ENCODE peak calls at places on chromosomes 1 and 21, in five cellular contexts. U is GM12878, M is A549, O is HCT116, C is HepG2. K is an unnamed sample.

GRCh38 chr1:30879940-30880339 is 28.6 kb downstream of the SDC3 start:
- DNase-seq in M (no peak), O (no peak), U (no peak), C (no peak), K (no peak)

GRCh38 chr1:48552903-48553626 is 81.1 kb upstream of the SPATA6 start:
- DNase-seq in M (no peak), O (no peak), U (no peak), C (no peak), K (no peak)

GRCh38 chr1:98739762-98740161 is 78.2 kb downstream of the SNX7 start:
- DNase-seq in C (no peak), U (no peak), O (no peak), M (no peak), K (no peak)

GRCh38 chr1:84146375-84147032 is 2.4 kb downstream of the PRKACB start:
- DNase-seq in U (no peak), O (peak), C (no peak), M (no peak), K (peak)

GRCh38 chr1:201359031-201359872 is 18.2 kb downstream of the TNNT2 start:
- DNase-seq in M (no peak), C (no peak), O (no peak), U (no peak), K (no peak)

GRCh38 chr1:245859510-245860114 is 647.5 kb downstream of the SMYD3 start:
- DNase-seq in O (no peak), M (no peak), U (no peak), C (no peak), K (peak)

GRCh38 chr1:108881369-108881768 is 4.6 kb downstream of the GPSM2 start:
- DNase-seq in U (no peak), M (no peak), C (no peak), O (no peak), K (no peak)

GRCh38 chr1:228430243-228430642 is 13.6 kb upstream of the TRIM17 start:
- DNase-seq in U (no peak), O (no peak), M (no peak), C (no peak), K (no peak)

GRCh38 chr21:38741092-38741975 is 64.4 kb upstream of the ETS2 start:
- DNase-seq in O (no peak), U (no peak), C (no peak), M (no peak), K (no peak)

GRCh38 chr21:38743772-38744529 is 61.8 kb upstream of the ETS2 start:
- DNase-seq in O (no peak), M (no peak), C (no peak), U (no peak), K (peak)

GRCh38 chr21:38742580-38743260 is 63.0 kb upstream of the ETS2 start:
- DNase-seq in M (no peak), O (no peak), C (no peak), U (no peak), K (no peak)

GRCh38 chr21:38741976-38742309 is 63.8 kb upstream of the ETS2 start:
- DNase-seq in C (no peak), U (no peak), O (no peak), M (no peak), K (no peak)

DNA sequence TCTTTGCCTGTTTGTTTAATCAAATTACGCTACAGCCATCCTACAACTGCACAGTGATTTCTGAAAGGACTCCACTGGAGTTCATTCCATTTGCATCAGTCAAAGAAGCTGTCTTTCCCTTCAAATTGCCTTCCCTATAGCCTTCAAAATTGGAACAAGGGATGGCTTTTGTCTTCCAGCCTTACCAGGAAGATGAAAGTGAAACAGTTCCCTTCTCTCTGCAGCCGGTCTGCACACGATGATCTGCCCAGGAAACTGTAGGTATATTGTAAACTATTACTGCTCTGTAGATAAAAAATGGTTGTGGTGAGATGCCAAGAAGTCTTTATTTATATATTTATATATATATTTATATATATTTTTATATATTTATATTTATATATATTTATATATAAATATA is 65.6 kb upstream of the ETS2 start:
- DNase-seq in O (no peak), U (no peak), M (no peak), C (no peak), K (no peak)
- H3K4me3 ChIP-seq in O (no peak), U (no peak), M (no peak), C (no peak), K (no peak)

DNA sequence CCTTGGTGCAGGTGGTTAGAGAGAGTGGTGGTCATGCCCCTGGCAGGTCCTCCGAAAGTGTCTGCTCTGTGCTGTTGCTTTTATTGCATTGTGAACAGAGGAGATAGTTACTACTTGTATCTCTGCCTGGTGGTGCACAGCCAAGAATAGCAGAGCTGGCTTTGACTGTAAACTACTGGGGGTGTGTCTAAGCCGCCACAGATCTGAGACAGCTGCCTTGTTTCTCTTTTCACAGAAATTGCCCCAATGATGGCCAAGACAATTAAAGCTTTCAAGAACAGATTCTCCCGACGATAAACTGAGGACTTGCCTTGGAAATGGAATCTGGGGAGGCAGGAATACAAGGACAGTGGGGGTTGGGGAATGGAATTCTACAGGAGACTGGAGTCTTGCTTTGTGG is 16.0 kb downstream of the ELOA start:
- DNase-seq in U (no peak), M (no peak), O (no peak), C (no peak), K (no peak)
- H3K27ac ChIP-seq in U (no peak), M (no peak), O (no peak), C (no peak), K (no peak)

DNA sequence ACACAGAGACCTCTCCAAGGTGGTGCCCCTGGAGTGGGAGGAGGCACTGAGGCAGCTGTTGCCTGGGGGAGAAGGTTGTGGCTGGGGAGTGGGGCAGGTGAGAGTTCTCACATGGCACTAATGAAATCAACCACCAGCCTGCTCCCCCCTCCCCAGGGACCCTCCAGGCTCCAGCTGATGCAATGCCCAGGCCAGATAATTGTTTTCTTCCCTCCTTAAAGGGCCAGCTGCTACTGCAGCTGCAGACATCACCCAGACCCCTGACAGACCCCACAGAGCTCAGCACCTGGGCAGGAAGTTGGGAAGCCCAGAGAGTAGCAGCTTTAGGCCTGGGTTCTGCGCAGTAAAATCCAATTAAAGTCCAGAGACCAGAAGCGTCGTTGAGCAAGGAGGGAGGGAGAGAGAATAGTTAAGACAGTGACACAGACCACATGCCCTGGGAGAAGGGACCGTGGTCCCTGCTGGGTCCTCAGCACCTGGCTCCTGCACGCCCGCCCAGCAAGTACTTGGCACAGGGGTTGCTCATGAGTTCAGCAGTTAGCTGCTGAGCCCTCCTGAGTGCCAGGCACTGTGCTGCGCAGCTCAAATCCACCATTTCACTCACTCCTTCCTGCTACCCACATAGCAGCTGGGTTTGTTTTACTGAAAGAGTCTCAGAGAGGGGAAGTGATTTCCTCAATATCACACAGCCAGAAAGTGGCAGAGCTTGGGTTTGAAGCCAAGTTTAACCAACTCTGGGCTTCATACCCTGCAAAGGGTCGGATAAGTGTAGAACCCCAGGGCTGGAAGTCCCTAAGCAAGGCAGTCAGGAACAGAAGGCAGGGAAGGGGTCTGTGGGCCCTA is 1.9 kb downstream of the RIMS3 start:
- DNase-seq in O (no peak), U (no peak), M (no peak), C (no peak), K (no peak)
- TF ChIP-seq MAX in O (no peak), U (no peak), M (no peak), C (no peak), K (no peak)

GRCh38 chr1:54381524-54381923 is 24.7 kb downstream of the SSBP3 start:
- DNase-seq in M (no peak), C (no peak), U (no peak), O (no peak), K (no peak)

GRCh38 chr1:54378157-54378883 is 27.9 kb downstream of the SSBP3 start:
- DNase-seq in C (no peak), O (no peak), U (no peak), M (no peak), K (no peak)

GRCh38 chr1:54380285-54380882 is 25.8 kb downstream of the SSBP3 start:
- DNase-seq in C (no peak), M (no peak), O (no peak), U (no peak), K (no peak)

GRCh38 chr1:54378884-54379445 is 27.2 kb downstream of the SSBP3 start:
- DNase-seq in O (no peak), U (no peak), M (no peak), C (no peak), K (no peak)

DNA sequence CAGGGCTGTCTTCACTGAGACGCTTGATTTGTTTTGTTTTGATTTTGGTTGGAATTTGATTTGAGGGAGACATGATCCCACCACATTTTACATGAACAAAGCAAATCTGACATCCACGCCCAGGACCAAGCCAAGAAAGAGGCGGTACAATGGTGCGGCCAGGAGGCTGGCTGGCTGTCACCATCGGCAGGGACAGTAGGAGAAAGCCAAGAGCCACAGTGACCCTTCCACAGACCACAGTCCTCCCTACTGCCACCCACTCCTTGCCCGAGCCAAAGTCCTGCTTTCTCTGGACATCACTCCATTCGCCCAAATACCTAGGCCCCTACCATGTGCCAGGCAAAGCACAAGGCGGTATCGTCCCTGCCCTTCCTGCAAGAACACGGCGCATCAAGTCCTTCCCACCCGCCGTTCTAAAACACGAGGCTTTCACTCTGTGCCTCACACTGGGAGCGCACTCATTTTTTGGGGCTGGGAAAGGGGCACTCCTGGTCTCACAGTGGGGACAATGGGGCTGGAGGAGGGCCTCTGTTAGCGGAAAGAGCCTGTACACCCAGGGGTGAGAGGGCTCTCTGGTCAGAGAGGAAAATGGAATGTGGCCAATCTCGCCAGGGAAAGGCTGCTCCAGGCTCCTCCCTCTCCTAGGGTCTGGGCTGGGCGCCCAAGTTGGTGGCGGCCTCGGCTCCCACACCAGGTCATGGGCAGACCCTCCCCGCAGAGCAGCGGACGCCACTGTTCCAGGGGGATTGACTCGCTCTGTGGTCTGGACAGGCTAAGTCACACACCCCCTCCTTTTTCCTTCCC is 26.5 kb downstream of the SSBP3 start:
- DNase-seq in U (no peak), C (no peak), O (no peak), M (no peak), K (no peak)
- H3K4me3 ChIP-seq in U (no peak), C (no peak), O (no peak), M (no peak), K (no peak)

GRCh38 chr1:163875927-163876320 is 554.2 kb downstream of the NUF2 start:
- DNase-seq in C (no peak), M (no peak), U (no peak), O (no peak), K (no peak)

GRCh38 chr1:163877016-163877415 is 555.3 kb downstream of the NUF2 start:
- DNase-seq in C (no peak), O (no peak), M (no peak), U (no peak), K (no peak)

GRCh38 chr1:163875214-163875926 is 553.6 kb downstream of the NUF2 start:
- DNase-seq in M (no peak), U (no peak), O (no peak), C (no peak), K (peak)

GRCh38 chr1:163874070-163874469 is 552.3 kb downstream of the NUF2 start:
- DNase-seq in M (no peak), C (no peak), U (no peak), O (no peak), K (no peak)

DNA sequence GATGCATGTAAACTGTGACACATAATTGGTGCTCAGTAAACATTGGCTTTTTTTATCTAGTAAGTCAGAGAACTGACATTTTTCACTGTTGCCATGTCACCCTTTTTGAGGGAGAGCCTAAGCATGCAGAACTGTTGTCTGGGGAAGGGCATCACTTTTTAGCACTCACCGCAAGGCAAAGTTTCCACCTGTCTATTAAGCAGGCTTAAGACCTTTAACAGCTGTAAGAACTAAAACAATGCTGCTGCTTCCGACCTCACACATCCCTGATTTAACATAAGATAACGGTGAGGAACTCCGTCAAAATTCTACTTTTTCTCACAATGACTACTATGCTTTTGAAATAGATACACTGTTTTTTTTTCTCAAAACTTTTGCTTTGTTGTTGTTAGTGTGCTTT is 554.8 kb downstream of the NUF2 start:
- DNase-seq in U (no peak), M (no peak), O (no peak), C (no peak), K (peak)
- H3K27ac ChIP-seq in U (no peak), M (peak), O (no peak), C (no peak), K (peak)

GRCh38 chr1:166166701-166167394 is at the start of gene FAM78B:
- DNase-seq in U (peak), C (peak), O (peak), M (peak), K (peak)

GRCh38 chr1:166164646-166164994 is 2.2 kb downstream of the FAM78B start:
- DNase-seq in O (no peak), U (no peak), M (no peak), C (no peak), K (no peak)

GRCh38 chr1:166166400-166166699 is 451 bp downstream of the FAM78B start:
- DNase-seq in O (no peak), U (no peak), C (no peak), M (no peak), K (no peak)

GRCh38 chr1:166165661-166166399 is 971 bp downstream of the FAM78B start:
- DNase-seq in M (no peak), U (no peak), C (no peak), O (no peak), K (peak)

GRCh38 chr1:166164995-166165660 is 1.7 kb downstream of the FAM78B start:
- DNase-seq in U (no peak), C (peak), O (no peak), M (peak), K (peak)
- TF ChIP-seq MAX in U (no peak), C (no peak), O (no peak), M (no peak), K (no peak)

K was measured in endothelial cell of umbilical vein.